ENCODE peak calls at places on chromosomes 11 and 22, in eight cellular contexts. One of them, this sample, is unnamed.

GRCh38 chr11:107042748-107043147 is 24.5 kb upstream of the GUCY1A2 start:
- DNase-seq in uterus: no peak
- DNase-seq in WTC11: no peak
- DNase-seq in esophagus squamous epithelium: no peak
- DNase-seq in AG04450: no peak
- DNase-seq in omental fat pad: no peak
- DNase-seq in CD14-positive monocyte: no peak
- DNase-seq in CD8-positive, alpha-beta T cell: no peak
- DNase-seq in this sample: no peak

GRCh38 chr22:39502109-39502788 is at the start of gene MIEF1:
- DNase-seq in uterus: peak; percentile 98
- DNase-seq in WTC11: peak; percentile 96
- DNase-seq in esophagus squamous epithelium: peak; percentile 88
- DNase-seq in AG04450: peak; percentile 80
- DNase-seq in omental fat pad: peak; percentile 97
- DNase-seq in CD14-positive monocyte: peak; percentile 98
- DNase-seq in CD8-positive, alpha-beta T cell: peak; percentile 67
- DNase-seq in this sample: peak; percentile 94

GRCh38 chr11:72141066-72141465 is 5.5 kb downstream of the FOLR3 start:
- DNase-seq in uterus: no peak
- DNase-seq in WTC11: no peak
- DNase-seq in esophagus squamous epithelium: no peak
- DNase-seq in AG04450: peak; percentile 69
- DNase-seq in omental fat pad: no peak
- DNase-seq in CD14-positive monocyte: no peak
- DNase-seq in CD8-positive, alpha-beta T cell: no peak
- DNase-seq in this sample: no peak

GRCh38 chr11:123206671-123207421 is 11.8 kb upstream of the CLMP start:
- DNase-seq in uterus: peak; percentile 57
- DNase-seq in WTC11: peak; percentile 52
- DNase-seq in esophagus squamous epithelium: no peak
- DNase-seq in AG04450: no peak
- DNase-seq in omental fat pad: no peak
- DNase-seq in CD14-positive monocyte: no peak
- DNase-seq in CD8-positive, alpha-beta T cell: no peak
- DNase-seq in this sample: no peak

GRCh38 chr11:72721689-72722049 is 30.5 kb downstream of the ARAP1 start:
- DNase-seq in uterus: no peak
- DNase-seq in WTC11: no peak
- DNase-seq in esophagus squamous epithelium: no peak
- DNase-seq in AG04450: no peak
- DNase-seq in omental fat pad: no peak
- DNase-seq in CD14-positive monocyte: no peak
- DNase-seq in CD8-positive, alpha-beta T cell: no peak
- DNase-seq in this sample: no peak

GRCh38 chr11:25453471-25453870 is 878.5 kb upstream of the ANO3 start:
- DNase-seq in uterus: no peak
- DNase-seq in WTC11: no peak
- DNase-seq in esophagus squamous epithelium: no peak
- DNase-seq in AG04450: no peak
- DNase-seq in omental fat pad: no peak
- DNase-seq in CD14-positive monocyte: no peak
- DNase-seq in CD8-positive, alpha-beta T cell: no peak
- DNase-seq in this sample: no peak

GRCh38 chr11:44711772-44712608 is 14.8 kb upstream of the TSPAN18 start:
- DNase-seq in uterus: no peak
- DNase-seq in WTC11: no peak
- DNase-seq in esophagus squamous epithelium: no peak
- DNase-seq in AG04450: no peak
- DNase-seq in omental fat pad: no peak
- DNase-seq in CD14-positive monocyte: no peak
- DNase-seq in CD8-positive, alpha-beta T cell: no peak
- DNase-seq in this sample: no peak

GRCh38 chr11:65477271-65478029 is 21.4 kb upstream of the MALAT1 start:
- DNase-seq in uterus: peak; percentile 97
- DNase-seq in WTC11: peak; percentile 87
- DNase-seq in esophagus squamous epithelium: peak; percentile 78
- DNase-seq in AG04450: no peak
- DNase-seq in omental fat pad: peak; percentile 97
- DNase-seq in CD14-positive monocyte: peak; percentile 97
- DNase-seq in CD8-positive, alpha-beta T cell: peak; percentile 71
- DNase-seq in this sample: peak; percentile 81

GRCh38 chr22:23565942-23566715 is 14.0 kb downstream of the IGLL1 start:
- DNase-seq in uterus: no peak
- DNase-seq in WTC11: peak; percentile 34
- DNase-seq in esophagus squamous epithelium: no peak
- DNase-seq in AG04450: no peak
- DNase-seq in omental fat pad: no peak
- DNase-seq in CD14-positive monocyte: no peak
- DNase-seq in CD8-positive, alpha-beta T cell: no peak
- DNase-seq in this sample: peak; percentile 64

GRCh38 chr22:27046126-27046525 is 388.7 kb downstream of the MIAT start:
- DNase-seq in uterus: no peak
- DNase-seq in WTC11: no peak
- DNase-seq in esophagus squamous epithelium: no peak
- DNase-seq in AG04450: no peak
- DNase-seq in omental fat pad: no peak
- DNase-seq in CD14-positive monocyte: no peak
- DNase-seq in CD8-positive, alpha-beta T cell: no peak
- DNase-seq in this sample: no peak

GRCh38 chr22:22687638-22688500 is 43.5 kb downstream of the GGTLC2 start:
- DNase-seq in uterus: no peak
- DNase-seq in WTC11: peak; percentile 24
- DNase-seq in esophagus squamous epithelium: no peak
- DNase-seq in AG04450: peak; percentile 38
- DNase-seq in omental fat pad: no peak
- DNase-seq in CD14-positive monocyte: no peak
- DNase-seq in CD8-positive, alpha-beta T cell: no peak
- DNase-seq in this sample: peak; percentile 24

GRCh38 chr11:1693327-1694063 is 3.5 kb upstream of the KRTAP5-6 start:
- DNase-seq in uterus: peak; percentile 65
- DNase-seq in WTC11: peak; percentile 92
- DNase-seq in esophagus squamous epithelium: no peak
- DNase-seq in AG04450: peak; percentile 41
- DNase-seq in omental fat pad: peak; percentile 74
- DNase-seq in CD14-positive monocyte: peak; percentile 63
- DNase-seq in CD8-positive, alpha-beta T cell: peak; percentile 33
- DNase-seq in this sample: peak; percentile 97

GRCh38 chr11:46858920-46859531 is 12.9 kb upstream of the CKAP5 start:
- DNase-seq in uterus: no peak
- DNase-seq in WTC11: no peak
- DNase-seq in esophagus squamous epithelium: no peak
- DNase-seq in AG04450: no peak
- DNase-seq in omental fat pad: no peak
- DNase-seq in CD14-positive monocyte: no peak
- DNase-seq in CD8-positive, alpha-beta T cell: no peak
- DNase-seq in this sample: no peak

GRCh38 chr11:78000193-78000592 is 5.7 kb upstream of the INTS4 start:
- DNase-seq in uterus: no peak
- DNase-seq in WTC11: peak; percentile 34
- DNase-seq in esophagus squamous epithelium: no peak
- DNase-seq in AG04450: peak; percentile 53
- DNase-seq in omental fat pad: no peak
- DNase-seq in CD14-positive monocyte: no peak
- DNase-seq in CD8-positive, alpha-beta T cell: no peak
- DNase-seq in this sample: peak; percentile 45

GRCh38 chr11:107549253-107549953 is 16.1 kb downstream of the ALKBH8 start:
- DNase-seq in uterus: no peak
- DNase-seq in WTC11: no peak
- DNase-seq in esophagus squamous epithelium: no peak
- DNase-seq in AG04450: no peak
- DNase-seq in omental fat pad: no peak
- DNase-seq in CD14-positive monocyte: no peak
- DNase-seq in CD8-positive, alpha-beta T cell: no peak
- DNase-seq in this sample: no peak

DNA sequence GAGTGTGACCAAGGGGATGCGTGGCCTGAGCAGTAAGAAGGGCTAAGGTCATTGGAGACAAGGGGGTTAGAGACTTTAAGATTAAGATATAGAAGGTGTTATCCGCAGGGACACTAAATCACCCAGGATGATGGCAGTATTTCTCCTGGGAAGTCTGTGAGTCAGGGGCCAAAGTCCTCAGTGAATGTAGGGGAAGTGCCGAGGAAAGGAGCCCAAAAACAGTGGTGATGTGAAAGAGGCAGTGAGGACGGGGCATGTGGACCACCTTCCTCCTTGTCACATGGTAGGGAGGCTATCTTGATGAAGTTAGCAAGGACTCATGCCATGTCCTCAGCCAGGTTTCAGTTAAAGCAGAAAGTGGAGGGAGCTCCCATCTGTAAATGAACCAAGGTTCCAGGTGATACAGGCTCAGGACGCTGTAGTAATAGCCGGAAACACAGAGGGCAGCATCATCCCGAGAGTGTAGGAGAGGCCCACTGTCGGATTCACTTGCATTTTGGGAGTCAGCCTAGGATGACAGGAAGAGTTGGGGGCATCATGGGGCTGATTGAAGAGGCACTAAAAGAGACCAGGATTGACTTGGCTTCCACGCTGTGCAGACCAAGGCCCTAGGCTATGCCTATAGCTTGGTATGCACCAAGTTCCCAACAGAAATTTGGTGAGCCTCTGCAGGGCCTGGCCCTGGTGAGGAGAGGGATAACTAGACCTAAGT is 33.5 kb downstream of the WEE1 start:
- DNase-seq in uterus: no peak
- DNase-seq in WTC11: peak; percentile 53
- DNase-seq in esophagus squamous epithelium: no peak
- DNase-seq in AG04450: no peak
- DNase-seq in omental fat pad: no peak
- DNase-seq in CD14-positive monocyte: no peak
- DNase-seq in CD8-positive, alpha-beta T cell: no peak
- DNase-seq in this sample: no peak
- TF ChIP-seq CTCF in uterus: no peak
- TF ChIP-seq CTCF in WTC11: no peak
- TF ChIP-seq CTCF in esophagus squamous epithelium: no peak
- TF ChIP-seq CTCF in AG04450: no peak
- TF ChIP-seq CTCF in omental fat pad: no peak
- TF ChIP-seq CTCF in CD14-positive monocyte: no peak
- TF ChIP-seq CTCF in CD8-positive, alpha-beta T cell: no peak
- TF ChIP-seq CTCF in this sample: no peak

GRCh38 chr11:120529214-120529613 is 17.7 kb downstream of the GRIK4 start:
- DNase-seq in uterus: no peak
- DNase-seq in WTC11: no peak
- DNase-seq in esophagus squamous epithelium: no peak
- DNase-seq in AG04450: no peak
- DNase-seq in omental fat pad: no peak
- DNase-seq in CD14-positive monocyte: no peak
- DNase-seq in CD8-positive, alpha-beta T cell: no peak
- DNase-seq in this sample: no peak

GRCh38 chr11:120526241-120526640 is 14.7 kb downstream of the GRIK4 start:
- DNase-seq in uterus: no peak
- DNase-seq in WTC11: no peak
- DNase-seq in esophagus squamous epithelium: no peak
- DNase-seq in AG04450: no peak
- DNase-seq in omental fat pad: no peak
- DNase-seq in CD14-positive monocyte: no peak
- DNase-seq in CD8-positive, alpha-beta T cell: no peak
- DNase-seq in this sample: no peak

GRCh38 chr11:120525285-120526085 is 13.9 kb downstream of the GRIK4 start:
- DNase-seq in uterus: no peak
- DNase-seq in WTC11: no peak
- DNase-seq in esophagus squamous epithelium: no peak
- DNase-seq in AG04450: no peak
- DNase-seq in omental fat pad: no peak
- DNase-seq in CD14-positive monocyte: peak; percentile 3
- DNase-seq in CD8-positive, alpha-beta T cell: no peak
- DNase-seq in this sample: no peak

GRCh38 chr11:120528749-120529148 is 17.2 kb downstream of the GRIK4 start:
- DNase-seq in uterus: no peak
- DNase-seq in WTC11: no peak
- DNase-seq in esophagus squamous epithelium: no peak
- DNase-seq in AG04450: no peak
- DNase-seq in omental fat pad: no peak
- DNase-seq in CD14-positive monocyte: no peak
- DNase-seq in CD8-positive, alpha-beta T cell: no peak
- DNase-seq in this sample: no peak

DNA sequence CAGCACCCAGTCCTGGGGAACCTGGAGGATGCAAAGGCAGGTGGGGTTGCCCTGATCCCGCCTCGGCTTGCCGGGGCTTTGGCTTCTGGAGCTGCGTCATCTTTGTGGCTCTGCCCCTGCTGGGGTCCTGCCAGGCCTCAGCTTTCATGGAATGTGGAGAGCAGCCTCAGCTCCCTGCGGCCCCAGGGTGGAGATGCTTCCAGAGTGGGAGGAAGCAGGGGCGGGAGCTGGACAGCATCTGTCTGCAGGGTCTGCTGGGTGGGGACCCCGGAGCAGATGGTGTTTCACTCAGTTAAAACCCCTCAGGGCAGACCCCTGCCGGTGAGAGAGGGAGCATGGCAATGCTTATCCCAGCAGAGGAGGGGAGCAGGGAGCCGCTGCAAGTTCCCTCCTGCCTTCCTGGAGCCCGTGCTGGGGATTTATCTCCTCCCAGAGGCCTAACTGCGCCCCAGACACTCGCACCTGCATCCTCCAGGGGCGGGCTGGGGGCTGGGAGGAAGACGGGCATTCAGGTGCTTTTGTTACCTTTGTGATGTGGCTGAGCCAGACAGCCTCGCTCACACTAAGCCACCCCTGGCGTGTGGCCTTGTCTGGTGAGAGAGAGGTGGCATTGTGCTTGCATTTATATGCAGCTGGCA is 15.7 kb downstream of the GRIK4 start:
- DNase-seq in uterus: no peak
- DNase-seq in WTC11: peak; percentile 86
- DNase-seq in esophagus squamous epithelium: no peak
- DNase-seq in AG04450: peak; percentile 47
- DNase-seq in omental fat pad: no peak
- DNase-seq in CD14-positive monocyte: no peak
- DNase-seq in CD8-positive, alpha-beta T cell: no peak
- DNase-seq in this sample: peak; percentile 29
- TF ChIP-seq CTCF in uterus: no peak
- TF ChIP-seq CTCF in WTC11: no peak
- TF ChIP-seq CTCF in esophagus squamous epithelium: no peak
- TF ChIP-seq CTCF in AG04450: peak; percentile 24
- TF ChIP-seq CTCF in omental fat pad: no peak
- TF ChIP-seq CTCF in CD14-positive monocyte: no peak
- TF ChIP-seq CTCF in CD8-positive, alpha-beta T cell: no peak
- TF ChIP-seq CTCF in this sample: peak; percentile 38

GRCh38 chr11:117807482-117808272 is 10.7 kb upstream of the DSCAML1 start:
- DNase-seq in uterus: peak; percentile 86
- DNase-seq in WTC11: peak; percentile 85
- DNase-seq in esophagus squamous epithelium: peak; percentile 42
- DNase-seq in AG04450: peak; percentile 29
- DNase-seq in omental fat pad: peak; percentile 99
- DNase-seq in CD14-positive monocyte: peak; percentile 55
- DNase-seq in CD8-positive, alpha-beta T cell: peak; percentile 58
- DNase-seq in this sample: peak; percentile 82
- TF ChIP-seq CTCF in uterus: peak; percentile 91
- TF ChIP-seq CTCF in WTC11: peak; percentile 85
- TF ChIP-seq CTCF in esophagus squamous epithelium: peak; percentile 92
- TF ChIP-seq CTCF in AG04450: peak; percentile 92
- TF ChIP-seq CTCF in omental fat pad: peak; percentile 87
- TF ChIP-seq CTCF in CD14-positive monocyte: peak; percentile 99
- TF ChIP-seq CTCF in CD8-positive, alpha-beta T cell: peak; percentile 94
- TF ChIP-seq CTCF in this sample: peak; percentile 92

DNA sequence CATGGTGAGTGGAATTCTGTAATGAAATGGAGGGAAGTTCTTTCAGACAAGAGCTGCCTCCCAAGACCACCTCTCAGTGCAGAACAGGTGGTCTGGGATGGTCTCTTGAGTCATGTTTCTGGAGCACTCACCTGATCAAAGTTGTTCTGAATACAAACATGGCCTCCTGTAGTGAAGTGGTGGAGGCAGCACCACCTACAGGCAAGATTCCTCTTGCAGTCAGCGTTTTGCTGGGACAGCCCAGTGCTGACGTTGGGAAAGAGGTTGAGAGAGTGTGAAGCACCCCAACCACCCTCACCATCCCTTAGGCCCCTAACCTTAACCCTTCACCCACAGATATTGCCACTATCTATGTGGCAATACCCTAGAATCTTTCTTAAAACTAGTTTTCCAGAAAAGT is 371.4 kb downstream of the CADM1 start:
- DNase-seq in uterus: no peak
- DNase-seq in WTC11: peak; percentile 27
- DNase-seq in esophagus squamous epithelium: no peak
- DNase-seq in AG04450: no peak
- DNase-seq in omental fat pad: no peak
- DNase-seq in CD14-positive monocyte: no peak
- DNase-seq in CD8-positive, alpha-beta T cell: no peak
- DNase-seq in this sample: no peak
- TF ChIP-seq CTCF in uterus: no peak
- TF ChIP-seq CTCF in WTC11: no peak
- TF ChIP-seq CTCF in esophagus squamous epithelium: no peak
- TF ChIP-seq CTCF in AG04450: peak; percentile 19
- TF ChIP-seq CTCF in omental fat pad: no peak
- TF ChIP-seq CTCF in CD14-positive monocyte: no peak
- TF ChIP-seq CTCF in CD8-positive, alpha-beta T cell: no peak
- TF ChIP-seq CTCF in this sample: peak; percentile 39

This sample was measured in neural crest cell.